ENCODE peak calls at places on chromosomes 4 and X, in six cellular contexts. C, I, W, H, X and A are unnamed samples.

GRCh38 chrX:25873196-25873595 is 264.9 kb upstream of the MAGEB18 start:
- DNase-seq in W (no peak), X (no peak), I (peak), C (peak), H (no peak), A (peak)

GRCh38 chrX:850471-850916 is 219.9 kb downstream of the SHOX start:
- DNase-seq in I (no peak), H (no peak), W (no peak), X (no peak), C (no peak), A (no peak)

GRCh38 chrX:150155396-150156048 is 207.6 kb upstream of the MAMLD1 start:
- DNase-seq in I (peak), H (peak), X (no peak), W (peak), C (peak), A (peak)

GRCh38 chrX:69374569-69374968 is 129.6 kb upstream of the NALF2 start:
- DNase-seq in I (no peak), W (no peak), C (peak), X (no peak), H (no peak), A (no peak)

GRCh38 chrX:151714367-151714766 is 1.5 kb upstream of the FATE1 start:
- DNase-seq in C (no peak), X (no peak), W (no peak), I (no peak), H (no peak), A (no peak)

GRCh38 chr4:77922158-77923094 is 59.8 kb downstream of the MRPL1 start:
- DNase-seq in I (peak), X (no peak), C (peak), W (no peak), H (peak), A (peak)

GRCh38 chr4:985123-985830 is 1.6 kb upstream of the IDUA start:
- DNase-seq in I (peak), W (no peak), H (peak), C (peak), X (no peak), A (no peak)

GRCh38 chrX:132226169-132226568 is 6.9 kb upstream of the RAP2C start:
- DNase-seq in C (peak), I (peak), X (no peak), H (peak), W (no peak), A (peak)

GRCh38 chr4:33780952-33781655 is 2463.2 kb downstream of the ARAP2 start:
- DNase-seq in H (peak), I (peak), C (peak), W (peak), X (no peak), A (peak)

GRCh38 chrX:83508006-83508405 is at the start of gene POU3F4:
- DNase-seq in I (no peak), C (no peak), W (no peak), X (no peak), H (peak), A (no peak)

GRCh38 chrX:68921937-68922456 is 93.2 kb downstream of the EFNB1 start:
- DNase-seq in H (no peak), X (no peak), W (no peak), C (no peak), I (no peak), A (no peak)

GRCh38 chrX:155086202-155086840 is 15.0 kb downstream of the BRCC3 start:
- DNase-seq in C (peak), I (peak), X (no peak), W (no peak), H (peak), A (peak)

GRCh38 chr4:138910201-138910913 is 105.2 kb upstream of the NOCT start:
- DNase-seq in C (peak), W (no peak), X (no peak), I (peak), H (peak), A (peak)

GRCh38 chr4:137711502-137711901 is 179.2 kb upstream of the PCDH18 start:
- DNase-seq in C (no peak), W (no peak), X (no peak), I (no peak), H (no peak), A (no peak)

GRCh38 chrX:17773221-17773876 is 36.1 kb downstream of the SCML1 start:
- DNase-seq in H (no peak), I (no peak), X (no peak), W (no peak), C (no peak), A (no peak)

GRCh38 chr4:169791527-169792156 is 33.9 kb upstream of the HPF1 start:
- DNase-seq in W (peak), C (peak), X (peak), I (peak), H (peak), A (peak)

GRCh38 chr4:87274327-87274726 is 48.4 kb downstream of the HSD17B13 start:
- DNase-seq in W (no peak), H (no peak), C (no peak), X (no peak), I (no peak), A (no peak)

GRCh38 chr4:94834496-94834895 is 76.7 kb downstream of the BMPR1B start:
- DNase-seq in H (no peak), I (no peak), W (no peak), X (no peak), C (no peak), A (no peak)

GRCh38 chr4:33882246-33882990 is 2361.9 kb downstream of the ARAP2 start:
- DNase-seq in C (peak), H (peak), W (no peak), X (no peak), I (peak), A (peak)

GRCh38 chr4:172270421-172270820 is 457.2 kb downstream of the GALNTL6 start:
- DNase-seq in H (peak), I (no peak), C (no peak), X (no peak), W (no peak), A (peak)

GRCh38 chrX:14875624-14876023 is 2.4 kb downstream of the MOSPD2 start:
- DNase-seq in I (no peak), W (no peak), C (no peak), H (no peak), X (no peak), A (no peak)

GRCh38 chrX:14872851-14873675 is at the start of the genes FANCB and MOSPD2:
- DNase-seq in H (peak), C (peak), W (peak), I (peak), X (peak), A (peak)

GRCh38 chrX:14873676-14874049 is 442 bp downstream of the MOSPD2 start:
- DNase-seq in H (no peak), C (no peak), I (peak), W (no peak), X (no peak), A (no peak)

GRCh38 chrX:14872355-14872754 is 514 bp downstream of the FANCB start:
- DNase-seq in W (no peak), H (peak), I (peak), X (no peak), C (no peak), A (no peak)

GRCh38 chrX:14871767-14872166 is 1.1 kb downstream of the FANCB start:
- DNase-seq in C (no peak), H (no peak), I (no peak), W (no peak), X (no peak), A (no peak)
- H3K4me3 ChIP-seq in C (no peak), H (peak), I (no peak), W (peak), X (peak), A (no peak)

GRCh38 chr4:142845293-142846070 is 619 bp downstream of the INPP4B start:
- DNase-seq in H (peak), I (peak), W (no peak), C (peak), X (no peak), A (no peak)

GRCh38 chr4:142846105-142846728 is at the start of gene INPP4B:
- DNase-seq in I (peak), X (no peak), C (peak), H (peak), W (no peak), A (peak)

GRCh38 chr4:142850478-142850877 is 4.4 kb upstream of the INPP4B start:
- DNase-seq in H (peak), C (peak), W (no peak), I (peak), X (no peak), A (no peak)

GRCh38 chr4:142844782-142845181 is 1.3 kb downstream of the INPP4B start:
- DNase-seq in X (no peak), I (no peak), H (peak), C (no peak), W (no peak), A (no peak)

GRCh38 chr4:142846729-142847606 is 867 bp upstream of the INPP4B start:
- DNase-seq in I (peak), H (peak), X (no peak), C (peak), W (no peak), A (no peak)
- H3K4me3 ChIP-seq in I (peak), H (peak), X (peak), C (peak), W (peak), A (peak)

GRCh38 chrX:9352243-9352642 is 112.6 kb upstream of the TBL1X start:
- DNase-seq in C (no peak), H (no peak), I (no peak), X (no peak), W (no peak), A (no peak)

GRCh38 chrX:9351112-9351511 is 113.7 kb upstream of the TBL1X start:
- DNase-seq in I (no peak), X (no peak), C (no peak), H (no peak), W (no peak), A (no peak)

GRCh38 chrX:9354918-9355317 is 109.9 kb upstream of the TBL1X start:
- DNase-seq in I (no peak), C (no peak), H (no peak), W (no peak), X (no peak), A (no peak)

GRCh38 chrX:9352683-9353430 is 112.0 kb upstream of the TBL1X start:
- DNase-seq in X (peak), W (no peak), C (peak), H (peak), I (peak), A (peak)

DNA sequence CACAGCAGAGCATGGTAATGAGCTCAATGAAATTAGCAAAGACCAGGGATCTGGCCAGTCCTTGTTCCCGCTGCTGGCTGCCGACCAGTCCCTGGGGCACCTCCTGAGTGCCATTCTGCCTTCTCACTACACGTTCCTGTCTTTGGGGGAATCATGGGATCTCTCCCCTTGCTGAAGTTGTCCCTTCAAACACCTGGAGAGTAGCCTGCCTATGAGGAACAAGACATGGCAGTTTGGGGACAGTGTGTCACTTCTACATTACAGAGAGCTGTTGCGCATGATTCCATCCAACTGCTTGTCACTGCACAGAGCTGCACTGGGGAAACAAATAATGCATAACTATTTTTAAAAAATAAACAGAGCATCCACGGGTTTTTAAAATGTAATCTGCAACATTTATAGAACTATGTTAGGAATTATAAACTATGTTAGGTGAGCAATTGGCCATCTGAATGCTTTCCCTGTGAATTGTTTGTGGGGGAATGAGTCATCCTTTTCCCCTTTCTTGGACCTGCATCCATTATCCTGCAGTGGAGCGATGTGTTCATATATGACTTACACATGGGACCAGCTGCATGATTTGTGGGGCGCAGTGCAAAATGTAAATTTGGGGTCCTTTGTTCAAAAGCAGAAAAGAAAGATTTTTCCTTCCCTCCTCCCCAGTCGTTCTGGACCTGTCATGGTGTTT is 115.1 kb upstream of the TBL1X start:
- DNase-seq in W (no peak), H (peak), X (no peak), I (peak), C (no peak), A (peak)
- H3K4me3 ChIP-seq in W (no peak), H (no peak), X (no peak), I (no peak), C (no peak), A (no peak)

DNA sequence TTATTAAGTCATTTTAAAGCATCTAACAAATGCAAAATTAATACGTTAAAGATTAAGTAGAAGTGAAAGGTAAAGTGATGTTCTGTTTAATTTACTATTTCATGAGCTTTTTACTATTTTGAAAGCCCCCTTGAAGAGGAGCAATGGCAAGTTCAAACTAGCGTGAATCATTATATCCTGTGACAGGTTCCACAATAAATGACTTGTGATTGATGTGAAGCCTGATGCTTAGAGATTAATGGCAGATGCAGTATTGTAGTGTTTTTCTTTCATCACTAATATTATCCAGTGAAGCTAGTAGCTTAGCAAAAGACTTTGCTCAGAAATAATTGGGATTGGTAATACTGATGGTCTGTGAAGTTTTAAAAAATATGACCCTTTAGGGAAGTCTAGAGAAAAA is 57.3 kb downstream of the STOX2 start:
- DNase-seq in I (no peak), W (no peak), X (no peak), H (no peak), C (no peak), A (no peak)
- H3K4me3 ChIP-seq in I (no peak), W (no peak), X (no peak), H (no peak), C (no peak), A (no peak)

DNA sequence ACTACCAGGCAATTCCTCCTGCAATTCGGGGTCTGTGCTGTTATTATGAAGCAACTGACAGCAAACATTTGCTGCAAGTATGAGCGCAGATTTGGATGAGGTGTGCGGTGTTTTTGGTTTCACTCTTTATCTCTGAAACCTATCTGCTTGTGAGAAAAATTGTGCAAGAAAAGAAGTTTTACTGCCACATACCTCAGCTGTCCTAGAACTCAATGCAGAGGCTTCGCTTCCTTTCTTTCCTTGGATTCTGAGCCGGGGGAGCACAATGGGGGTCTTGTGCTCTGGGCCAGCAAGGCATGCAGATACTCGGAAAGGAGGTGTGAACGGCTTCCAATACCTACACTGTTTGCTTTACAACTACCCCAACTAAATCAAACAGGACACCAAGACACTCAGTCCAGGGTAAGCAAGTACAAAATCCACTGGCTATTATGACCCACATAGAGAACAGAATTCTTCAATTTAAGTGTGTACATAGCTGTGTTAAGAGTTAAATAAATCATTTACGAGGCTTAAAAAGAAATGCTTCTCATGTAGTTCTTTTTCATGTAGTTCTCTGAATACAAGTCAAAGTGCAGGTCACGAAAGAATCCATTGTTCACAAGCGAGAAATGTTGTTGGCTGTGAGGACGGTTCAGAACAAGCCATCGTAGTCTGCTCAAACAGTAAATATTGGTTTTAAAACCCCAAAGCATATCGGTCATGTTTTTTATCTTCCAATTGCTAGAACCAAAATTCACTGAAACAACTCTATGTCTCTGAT is 1.1 kb downstream of the SORBS2 start:
- DNase-seq in W (no peak), I (peak), X (no peak), C (no peak), H (no peak), A (no peak)
- H3K4me3 ChIP-seq in W (no peak), I (peak), X (no peak), C (peak), H (no peak), A (no peak)

GRCh38 chr4:158259955-158260575 is 49.8 kb downstream of the TMEM144 start:
- DNase-seq in H (peak), W (peak), I (peak), X (no peak), C (peak), A (peak)
- H3K4me3 ChIP-seq in H (peak), W (no peak), I (no peak), X (no peak), C (no peak), A (no peak)

DNA sequence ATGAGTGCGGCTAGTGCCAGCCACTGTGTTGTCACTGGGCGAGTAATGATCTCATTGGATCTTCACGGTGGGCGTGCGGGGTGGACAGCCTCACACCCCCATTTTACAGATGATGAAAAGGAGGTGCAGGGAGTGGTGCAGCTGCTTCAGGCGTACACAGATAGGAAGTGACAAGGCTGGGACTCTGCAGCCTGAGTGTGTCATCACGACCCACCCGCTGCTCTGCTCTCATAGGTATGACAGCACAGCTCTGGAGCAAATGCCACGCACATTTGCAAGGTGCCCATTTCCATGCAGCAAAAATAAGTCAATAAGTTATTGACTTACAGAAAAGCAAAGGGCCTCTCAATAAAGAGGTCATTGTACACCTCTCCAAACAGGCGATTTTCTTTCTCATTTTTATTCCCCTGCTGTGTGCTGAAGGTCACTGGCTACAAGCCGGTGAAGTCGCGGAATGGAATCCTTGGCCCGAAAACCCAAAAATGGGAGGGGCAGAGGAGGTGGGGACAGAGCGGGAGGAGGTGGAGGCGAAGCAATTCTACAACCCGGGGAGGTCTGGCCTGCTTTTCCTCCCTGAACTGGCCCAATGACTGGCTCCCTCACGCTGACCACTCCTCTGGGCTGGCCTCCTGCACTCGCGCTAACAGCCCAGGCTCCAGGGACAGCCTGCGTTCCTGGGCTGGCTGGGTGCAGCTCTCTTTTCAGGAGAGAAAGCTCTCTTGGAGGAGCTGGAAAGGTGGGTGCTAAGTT is at the start of gene SOD3:
- DNase-seq in C (peak), I (peak), H (peak), W (no peak), X (no peak), A (peak)
- H3K4me3 ChIP-seq in C (no peak), I (peak), H (peak), W (no peak), X (no peak), A (peak)

GRCh38 chr4:5635826-5636196 is 72.5 kb downstream of the EVC2 start:
- DNase-seq in I (peak), X (no peak), H (peak), W (no peak), C (peak), A (peak)
- H3K4me3 ChIP-seq in I (no peak), X (no peak), H (no peak), W (no peak), C (no peak), A (no peak)